ENCODE peak calls at places on chromosome 12, in ten cellular contexts. One of them, this sample, is unnamed.

GRCh38 chr12:18323159-18323558 is 61.8 kb downstream of the PIK3C2G start:
- DNase-seq in thoracic aorta: no peak
- DNase-seq in prostate gland: no peak
- DNase-seq in epithelial cell of proximal tubule: no peak
- DNase-seq in kidney: no peak
- DNase-seq in GM06990: no peak
- DNase-seq in AG09309: no peak
- DNase-seq in astrocyte: peak
- DNase-seq in heart left ventricle: no peak
- DNase-seq in lung: no peak
- DNase-seq in this sample: peak

GRCh38 chr12:52207895-52208294 is 16.1 kb upstream of the KRT80 start:
- DNase-seq in heart left ventricle: peak
- DNase-seq in prostate gland: peak
- DNase-seq in AG09309: no peak
- DNase-seq in epithelial cell of proximal tubule: no peak
- DNase-seq in lung: no peak
- DNase-seq in kidney: peak
- DNase-seq in GM06990: no peak
- DNase-seq in astrocyte: peak
- DNase-seq in thoracic aorta: no peak
- DNase-seq in this sample: peak

GRCh38 chr12:56046027-56046780 is 4.5 kb downstream of the RPS26 start:
- DNase-seq in prostate gland: no peak
- DNase-seq in GM06990: no peak
- DNase-seq in lung: no peak
- DNase-seq in heart left ventricle: no peak
- DNase-seq in astrocyte: no peak
- DNase-seq in epithelial cell of proximal tubule: no peak
- DNase-seq in kidney: no peak
- DNase-seq in AG09309: no peak
- DNase-seq in thoracic aorta: no peak
- DNase-seq in this sample: no peak

GRCh38 chr12:76199808-76200207 is 115.3 kb upstream of the NAP1L1 start:
- DNase-seq in GM06990: no peak
- DNase-seq in epithelial cell of proximal tubule: no peak
- DNase-seq in thoracic aorta: no peak
- DNase-seq in prostate gland: no peak
- DNase-seq in astrocyte: peak
- DNase-seq in lung: no peak
- DNase-seq in heart left ventricle: no peak
- DNase-seq in kidney: no peak
- DNase-seq in AG09309: no peak
- DNase-seq in this sample: peak

GRCh38 chr12:120847392-120848157 is 56.6 kb downstream of the SPPL3 start:
- DNase-seq in GM06990: peak
- DNase-seq in thoracic aorta: no peak
- DNase-seq in prostate gland: no peak
- DNase-seq in lung: no peak
- DNase-seq in AG09309: no peak
- DNase-seq in astrocyte: no peak
- DNase-seq in heart left ventricle: no peak
- DNase-seq in kidney: no peak
- DNase-seq in epithelial cell of proximal tubule: no peak
- DNase-seq in this sample: no peak

GRCh38 chr12:13038491-13039161 is 5.6 kb upstream of the FAM234B start:
- DNase-seq in GM06990: no peak
- DNase-seq in thoracic aorta: no peak
- DNase-seq in kidney: no peak
- DNase-seq in astrocyte: peak
- DNase-seq in lung: no peak
- DNase-seq in epithelial cell of proximal tubule: no peak
- DNase-seq in AG09309: peak
- DNase-seq in heart left ventricle: no peak
- DNase-seq in prostate gland: no peak
- DNase-seq in this sample: peak

GRCh38 chr12:32535260-32535999 is 136.1 kb downstream of the FGD4 start:
- DNase-seq in GM06990: no peak
- DNase-seq in astrocyte: peak
- DNase-seq in thoracic aorta: peak
- DNase-seq in heart left ventricle: peak
- DNase-seq in epithelial cell of proximal tubule: no peak
- DNase-seq in AG09309: no peak
- DNase-seq in lung: peak
- DNase-seq in prostate gland: peak
- DNase-seq in kidney: peak
- DNase-seq in this sample: no peak

GRCh38 chr12:77728018-77728417 is 102.7 kb upstream of the NAV3 start:
- DNase-seq in GM06990: no peak
- DNase-seq in AG09309: no peak
- DNase-seq in thoracic aorta: no peak
- DNase-seq in kidney: no peak
- DNase-seq in epithelial cell of proximal tubule: no peak
- DNase-seq in heart left ventricle: no peak
- DNase-seq in lung: no peak
- DNase-seq in prostate gland: no peak
- DNase-seq in astrocyte: peak
- DNase-seq in this sample: no peak

GRCh38 chr12:30564394-30564793 is 131.3 kb downstream of the IPO8 start:
- DNase-seq in thoracic aorta: no peak
- DNase-seq in prostate gland: no peak
- DNase-seq in epithelial cell of proximal tubule: no peak
- DNase-seq in AG09309: no peak
- DNase-seq in GM06990: no peak
- DNase-seq in kidney: no peak
- DNase-seq in astrocyte: no peak
- DNase-seq in heart left ventricle: no peak
- DNase-seq in lung: no peak
- DNase-seq in this sample: no peak

GRCh38 chr12:33223956-33224355 is 215.7 kb downstream of the SYT10 start:
- DNase-seq in prostate gland: no peak
- DNase-seq in thoracic aorta: no peak
- DNase-seq in GM06990: no peak
- DNase-seq in kidney: no peak
- DNase-seq in AG09309: no peak
- DNase-seq in epithelial cell of proximal tubule: no peak
- DNase-seq in astrocyte: no peak
- DNase-seq in heart left ventricle: no peak
- DNase-seq in lung: no peak
- DNase-seq in this sample: no peak

GRCh38 chr12:83843531-83843930 is 1069.1 kb downstream of the SLC6A15 start:
- DNase-seq in GM06990: no peak
- DNase-seq in thoracic aorta: no peak
- DNase-seq in prostate gland: no peak
- DNase-seq in AG09309: no peak
- DNase-seq in kidney: no peak
- DNase-seq in lung: no peak
- DNase-seq in astrocyte: peak
- DNase-seq in epithelial cell of proximal tubule: no peak
- DNase-seq in heart left ventricle: no peak
- DNase-seq in this sample: peak

GRCh38 chr12:50574621-50575348 is 70.0 kb downstream of the DIP2B start:
- DNase-seq in GM06990: no peak
- DNase-seq in astrocyte: no peak
- DNase-seq in lung: no peak
- DNase-seq in kidney: no peak
- DNase-seq in thoracic aorta: no peak
- DNase-seq in heart left ventricle: no peak
- DNase-seq in prostate gland: no peak
- DNase-seq in AG09309: no peak
- DNase-seq in epithelial cell of proximal tubule: no peak
- DNase-seq in this sample: no peak

GRCh38 chr12:104216461-104217058 is 981 bp downstream of the TXNRD1 start:
- DNase-seq in AG09309: no peak
- DNase-seq in thoracic aorta: no peak
- DNase-seq in GM06990: no peak
- DNase-seq in heart left ventricle: no peak
- DNase-seq in epithelial cell of proximal tubule: no peak
- DNase-seq in lung: no peak
- DNase-seq in kidney: no peak
- DNase-seq in prostate gland: no peak
- DNase-seq in astrocyte: no peak
- DNase-seq in this sample: no peak

GRCh38 chr12:108567974-108568652 is 5.7 kb downstream of the ISCU start:
- DNase-seq in prostate gland: no peak
- DNase-seq in epithelial cell of proximal tubule: peak
- DNase-seq in heart left ventricle: no peak
- DNase-seq in lung: no peak
- DNase-seq in astrocyte: peak
- DNase-seq in thoracic aorta: no peak
- DNase-seq in kidney: no peak
- DNase-seq in AG09309: no peak
- DNase-seq in GM06990: peak
- DNase-seq in this sample: no peak

DNA sequence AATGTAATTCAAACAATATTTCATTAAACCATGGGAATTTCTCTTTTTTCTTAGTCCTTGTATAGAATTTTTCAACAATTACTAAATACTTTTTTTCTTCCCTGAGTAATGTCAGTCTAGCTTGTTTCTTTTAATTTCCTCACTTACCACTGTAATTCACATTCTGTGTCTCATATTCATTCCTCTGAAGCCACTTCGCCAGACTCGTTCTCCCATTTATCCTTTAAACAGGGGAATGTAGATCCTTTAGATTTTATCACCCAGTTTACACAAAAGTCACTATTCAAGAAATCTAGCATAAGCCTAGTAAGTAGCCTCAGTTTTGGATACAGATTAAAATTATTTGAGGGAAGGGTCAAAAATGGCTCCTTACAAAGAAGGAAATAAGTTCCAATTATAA is 6.8 kb downstream of the USP15 start:
- DNase-seq in lung: no peak
- DNase-seq in heart left ventricle: no peak
- DNase-seq in thoracic aorta: no peak
- DNase-seq in prostate gland: no peak
- DNase-seq in GM06990: no peak
- DNase-seq in kidney: no peak
- DNase-seq in AG09309: no peak
- DNase-seq in epithelial cell of proximal tubule: no peak
- DNase-seq in astrocyte: no peak
- DNase-seq in this sample: no peak
- H3K4me3 ChIP-seq in lung: no peak
- H3K4me3 ChIP-seq in heart left ventricle: no peak
- H3K4me3 ChIP-seq in thoracic aorta: no peak
- H3K4me3 ChIP-seq in prostate gland: no peak
- H3K4me3 ChIP-seq in GM06990: no peak
- H3K4me3 ChIP-seq in kidney: no peak
- H3K4me3 ChIP-seq in AG09309: no peak
- H3K4me3 ChIP-seq in epithelial cell of proximal tubule: no peak
- H3K4me3 ChIP-seq in astrocyte: no peak
- H3K4me3 ChIP-seq in this sample: no peak

DNA sequence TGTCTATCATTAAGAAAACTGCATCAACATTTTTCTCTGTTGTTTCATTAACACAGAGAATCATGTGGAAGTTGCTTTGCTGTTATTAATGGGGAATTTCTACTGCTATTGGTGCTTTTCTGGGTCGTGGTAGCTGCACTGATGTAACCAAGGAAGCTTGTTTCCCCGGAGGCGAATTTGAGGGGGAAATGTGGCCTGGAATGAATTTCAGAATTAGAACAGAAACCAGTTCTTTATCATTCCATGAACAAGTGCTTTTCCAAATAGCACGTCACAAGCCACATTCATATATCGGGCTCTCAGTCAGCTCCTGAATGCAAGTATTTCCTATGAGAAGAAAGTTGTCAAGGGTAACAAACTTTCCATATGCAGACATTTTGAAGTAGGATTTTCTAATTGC is 1353.1 kb downstream of the AACS start:
- DNase-seq in kidney: no peak
- DNase-seq in AG09309: no peak
- DNase-seq in GM06990: no peak
- DNase-seq in astrocyte: no peak
- DNase-seq in prostate gland: no peak
- DNase-seq in heart left ventricle: no peak
- DNase-seq in lung: no peak
- DNase-seq in thoracic aorta: no peak
- DNase-seq in epithelial cell of proximal tubule: no peak
- DNase-seq in this sample: no peak
- H3K4me3 ChIP-seq in kidney: no peak
- H3K4me3 ChIP-seq in AG09309: no peak
- H3K4me3 ChIP-seq in GM06990: no peak
- H3K4me3 ChIP-seq in astrocyte: no peak
- H3K4me3 ChIP-seq in prostate gland: no peak
- H3K4me3 ChIP-seq in heart left ventricle: no peak
- H3K4me3 ChIP-seq in lung: no peak
- H3K4me3 ChIP-seq in thoracic aorta: no peak
- H3K4me3 ChIP-seq in epithelial cell of proximal tubule: no peak
- H3K4me3 ChIP-seq in this sample: no peak

GRCh38 chr12:1199700-1200099 is 208.7 kb downstream of the ERC1 start:
- DNase-seq in thoracic aorta: no peak
- DNase-seq in heart left ventricle: no peak
- DNase-seq in lung: no peak
- DNase-seq in epithelial cell of proximal tubule: no peak
- DNase-seq in astrocyte: no peak
- DNase-seq in AG09309: no peak
- DNase-seq in prostate gland: no peak
- DNase-seq in GM06990: no peak
- DNase-seq in kidney: no peak
- DNase-seq in this sample: no peak
- H3K4me3 ChIP-seq in thoracic aorta: no peak
- H3K4me3 ChIP-seq in heart left ventricle: no peak
- H3K4me3 ChIP-seq in lung: no peak
- H3K4me3 ChIP-seq in epithelial cell of proximal tubule: no peak
- H3K4me3 ChIP-seq in astrocyte: no peak
- H3K4me3 ChIP-seq in AG09309: no peak
- H3K4me3 ChIP-seq in prostate gland: no peak
- H3K4me3 ChIP-seq in GM06990: no peak
- H3K4me3 ChIP-seq in kidney: no peak
- H3K4me3 ChIP-seq in this sample: no peak

GRCh38 chr12:65280306-65280705 is 1.8 kb downstream of the MSRB3 start:
- DNase-seq in prostate gland: no peak
- DNase-seq in kidney: no peak
- DNase-seq in AG09309: no peak
- DNase-seq in heart left ventricle: no peak
- DNase-seq in GM06990: no peak
- DNase-seq in thoracic aorta: no peak
- DNase-seq in epithelial cell of proximal tubule: no peak
- DNase-seq in astrocyte: no peak
- DNase-seq in lung: no peak
- DNase-seq in this sample: no peak

GRCh38 chr12:65276923-65277322 is 1.6 kb upstream of the MSRB3 start:
- DNase-seq in prostate gland: no peak
- DNase-seq in astrocyte: no peak
- DNase-seq in kidney: no peak
- DNase-seq in lung: no peak
- DNase-seq in AG09309: no peak
- DNase-seq in heart left ventricle: no peak
- DNase-seq in thoracic aorta: no peak
- DNase-seq in GM06990: no peak
- DNase-seq in epithelial cell of proximal tubule: no peak
- DNase-seq in this sample: no peak

GRCh38 chr12:65278576-65279386 is at the start of gene MSRB3:
- DNase-seq in kidney: peak
- DNase-seq in thoracic aorta: peak
- DNase-seq in astrocyte: peak
- DNase-seq in heart left ventricle: peak
- DNase-seq in GM06990: peak
- DNase-seq in epithelial cell of proximal tubule: no peak
- DNase-seq in lung: peak
- DNase-seq in AG09309: peak
- DNase-seq in prostate gland: peak
- DNase-seq in this sample: peak

GRCh38 chr12:65277994-65278575 is 398 bp upstream of the MSRB3 start:
- DNase-seq in epithelial cell of proximal tubule: no peak
- DNase-seq in GM06990: peak
- DNase-seq in kidney: no peak
- DNase-seq in AG09309: no peak
- DNase-seq in lung: no peak
- DNase-seq in heart left ventricle: no peak
- DNase-seq in thoracic aorta: no peak
- DNase-seq in prostate gland: no peak
- DNase-seq in astrocyte: no peak
- DNase-seq in this sample: no peak

GRCh38 chr12:65279387-65280112 is 1.1 kb downstream of the MSRB3 start:
- DNase-seq in GM06990: no peak
- DNase-seq in AG09309: no peak
- DNase-seq in lung: no peak
- DNase-seq in thoracic aorta: no peak
- DNase-seq in epithelial cell of proximal tubule: no peak
- DNase-seq in prostate gland: no peak
- DNase-seq in astrocyte: no peak
- DNase-seq in kidney: no peak
- DNase-seq in heart left ventricle: no peak
- DNase-seq in this sample: no peak
- H3K4me3 ChIP-seq in GM06990: peak
- H3K4me3 ChIP-seq in AG09309: peak
- H3K4me3 ChIP-seq in lung: peak
- H3K4me3 ChIP-seq in thoracic aorta: peak
- H3K4me3 ChIP-seq in epithelial cell of proximal tubule: peak
- H3K4me3 ChIP-seq in prostate gland: peak
- H3K4me3 ChIP-seq in astrocyte: peak
- H3K4me3 ChIP-seq in kidney: peak
- H3K4me3 ChIP-seq in heart left ventricle: peak
- H3K4me3 ChIP-seq in this sample: peak

This sample was measured in skeletal muscle cell.